ENCODE peak calls at places on chromosomes 3 and 15, in six cellular contexts. T is H9, P is H1, O is IMR-90, K is trophoblast cell, A is mesenchymal stem cell. J is an unnamed sample.

GRCh38 chr3:32109256-32109655 is 2.8 kb downstream of the GPD1L start:
- DNase-seq in T (no peak), P (no peak), O (peak), K (peak), A (peak), J (no peak)

GRCh38 chr3:133998691-133999241 is 31.0 kb downstream of the SLCO2A1 start:
- DNase-seq in T (no peak), P (no peak), O (no peak), K (no peak), A (no peak), J (no peak)

GRCh38 chr3:30141178-30141581 is 465.2 kb upstream of the TGFBR2 start:
- DNase-seq in T (no peak), P (no peak), O (no peak), K (no peak), A (no peak), J (no peak)

GRCh38 chr3:23928525-23928924 is 11.6 kb downstream of the RPL15 start:
- DNase-seq in T (no peak), P (no peak), O (no peak), K (peak), A (no peak), J (no peak)

GRCh38 chr15:69403611-69404010 is 10.5 kb upstream of the KIF23 start:
- DNase-seq in T (no peak), P (no peak), O (peak), K (peak), A (peak), J (no peak)

GRCh38 chr3:11784962-11785361 is 61.7 kb downstream of the TAMM41 start:
- DNase-seq in T (peak), P (no peak), O (no peak), K (peak), A (peak), J (no peak)

GRCh38 chr15:94004697-94005096 is 226.7 kb upstream of the MCTP2 start:
- DNase-seq in T (no peak), P (no peak), O (no peak), K (peak), A (no peak), J (no peak)

GRCh38 chr3:24318668-24319287 is 175.9 kb downstream of the THRB start:
- DNase-seq in T (no peak), P (no peak), O (peak), K (peak), A (no peak), J (no peak)

GRCh38 chr15:101808201-101808600 is 3.8 kb upstream of the OR4F15 start:
- DNase-seq in T (no peak), P (no peak), O (peak), K (no peak), A (peak), J (no peak)

GRCh38 chr3:152438706-152439105 is 170.0 kb downstream of the MBNL1 start:
- DNase-seq in T (no peak), P (no peak), O (no peak), K (no peak), A (no peak), J (no peak)

GRCh38 chr3:42263354-42264346 is 2.3 kb downstream of the CCK start:
- DNase-seq in T (peak), P (peak), O (no peak), K (peak), A (no peak), J (peak)

GRCh38 chr3:159829056-159829995 is 159.3 kb upstream of the IL12A start:
- DNase-seq in T (no peak), P (no peak), O (peak), K (no peak), A (peak), J (no peak)

GRCh38 chr3:10551821-10552630 is 46.6 kb upstream of the ATP2B2 start:
- DNase-seq in T (peak), P (peak), O (peak), K (peak), A (no peak), J (no peak)

GRCh38 chr3:129665024-129665768 is 58.7 kb upstream of the PLXND1 start:
- DNase-seq in T (no peak), P (no peak), O (peak), K (peak), A (peak), J (no peak)

GRCh38 chr3:8872291-8872690 is 91.0 kb downstream of the RAD18 start:
- DNase-seq in T (no peak), P (no peak), O (no peak), K (no peak), A (no peak), J (no peak)

GRCh38 chr15:62601779-62602540 is 436.9 kb upstream of the C2CD4B start:
- DNase-seq in T (no peak), P (no peak), O (peak), K (peak), A (peak), J (no peak)

GRCh38 chr3:11944052-11944673 is 60.0 kb upstream of the SYN2 start:
- DNase-seq in T (peak), P (peak), O (peak), K (peak), A (no peak), J (no peak)

GRCh38 chr15:79994651-79995050 is 23.7 kb upstream of the BCL2A1 start:
- DNase-seq in T (no peak), P (no peak), O (peak), K (peak), A (peak), J (no peak)

GRCh38 chr15:42375252-42375651 is 16.0 kb downstream of the CAPN3 start:
- DNase-seq in T (no peak), P (no peak), O (no peak), K (no peak), A (no peak), J (no peak)
- H3K14ac ChIP-seq in T (no peak), P (no peak), O (no peak), K (no peak), A (no peak), J (no peak)

GRCh38 chr3:126851934-126852333 is 131.0 kb upstream of the PLXNA1 start:
- DNase-seq in T (no peak), P (peak), O (no peak), K (no peak), A (no peak), J (no peak)

GRCh38 chr3:126848991-126849390 is 133.9 kb upstream of the PLXNA1 start:
- DNase-seq in T (peak), P (peak), O (no peak), K (no peak), A (no peak), J (no peak)

GRCh38 chr3:126851382-126851781 is 131.5 kb upstream of the PLXNA1 start:
- DNase-seq in T (peak), P (no peak), O (no peak), K (no peak), A (no peak), J (no peak)

GRCh38 chr3:126849768-126850167 is 133.1 kb upstream of the PLXNA1 start:
- DNase-seq in T (peak), P (peak), O (no peak), K (no peak), A (no peak), J (no peak)

GRCh38 chr3:126850370-126851085 is 132.4 kb upstream of the PLXNA1 start:
- DNase-seq in T (peak), P (peak), O (peak), K (peak), A (peak), J (peak)
- H3K4ac ChIP-seq in T (no peak), P (peak), O (peak), K (no peak), A (peak), J (peak)

GRCh38 chr3:124701687-124702086 is 28.6 kb upstream of the UMPS start:
- DNase-seq in T (no peak), P (no peak), O (peak), K (no peak), A (peak), J (no peak)

GRCh38 chr3:124702950-124703349 is 27.3 kb upstream of the UMPS start:
- DNase-seq in T (no peak), P (no peak), O (no peak), K (no peak), A (no peak), J (no peak)

GRCh38 chr3:124705552-124705951 is 24.7 kb upstream of the UMPS start:
- DNase-seq in T (no peak), P (no peak), O (no peak), K (no peak), A (no peak), J (no peak)

GRCh38 chr3:124707667-124708066 is 22.6 kb upstream of the UMPS start:
- DNase-seq in T (peak), P (no peak), O (peak), K (peak), A (peak), J (no peak)
- H3K14ac ChIP-seq in T (no peak), P (no peak), O (no peak), K (peak), A (no peak), J (no peak)

GRCh38 chr3:46561511-46561910 is 4.6 kb downstream of the LRRC2 start:
- DNase-seq in T (no peak), P (peak), O (no peak), K (no peak), A (no peak), J (no peak)

GRCh38 chr3:46559030-46559704 is 6.9 kb downstream of the LRRC2 start:
- DNase-seq in T (no peak), P (peak), O (peak), K (no peak), A (no peak), J (no peak)

GRCh38 chr3:46557814-46558183 is 8.3 kb downstream of the LRRC2 start:
- DNase-seq in T (no peak), P (no peak), O (no peak), K (no peak), A (no peak), J (no peak)

GRCh38 chr3:46561951-46562350 is 4.2 kb downstream of the LRRC2 start:
- DNase-seq in T (no peak), P (no peak), O (peak), K (no peak), A (no peak), J (no peak)

DNA sequence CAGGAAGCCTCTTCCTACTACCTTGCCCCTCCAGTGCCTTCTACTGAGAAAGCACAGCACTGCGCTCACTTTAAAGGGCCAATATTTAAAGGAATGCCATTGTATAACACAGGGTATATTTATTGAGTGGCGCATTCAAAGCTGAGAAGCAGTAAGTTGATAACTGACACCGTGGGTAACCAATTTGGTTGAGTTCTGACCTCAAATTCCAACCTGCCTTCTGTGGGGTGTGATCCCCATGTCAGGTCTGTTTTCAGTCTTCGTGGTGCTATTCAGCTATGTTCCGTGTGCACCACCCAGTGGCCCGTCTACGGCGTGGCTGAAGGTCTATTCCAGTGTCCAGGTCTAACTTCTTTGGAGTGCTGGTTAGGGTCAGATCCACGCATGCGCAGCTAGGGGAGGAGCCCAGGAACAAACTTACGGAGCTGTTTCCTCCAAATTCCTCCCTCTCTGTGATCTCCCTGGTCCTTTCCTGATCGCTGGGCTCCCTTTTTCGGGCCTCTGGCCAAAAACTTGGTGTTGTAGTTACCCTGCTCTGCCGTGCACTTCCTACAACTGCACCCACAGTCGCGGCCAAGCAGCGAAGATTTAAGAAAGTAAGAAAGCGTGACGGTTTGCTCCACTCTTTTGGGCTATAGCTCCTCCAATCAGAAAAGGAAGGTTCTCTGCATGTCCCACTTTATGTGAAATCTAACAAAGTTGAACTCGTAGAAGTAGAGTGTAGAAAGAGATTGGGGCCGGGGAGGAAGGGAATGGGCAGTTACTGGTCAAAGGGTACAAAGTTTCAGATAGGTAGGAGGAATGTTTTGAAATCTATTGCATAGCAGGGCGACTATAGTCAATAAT is 7.7 kb downstream of the LRRC2 start:
- DNase-seq in T (peak), P (peak), O (peak), K (peak), A (peak), J (no peak)
- H3K4ac ChIP-seq in T (no peak), P (no peak), O (peak), K (no peak), A (no peak), J (no peak)

DNA sequence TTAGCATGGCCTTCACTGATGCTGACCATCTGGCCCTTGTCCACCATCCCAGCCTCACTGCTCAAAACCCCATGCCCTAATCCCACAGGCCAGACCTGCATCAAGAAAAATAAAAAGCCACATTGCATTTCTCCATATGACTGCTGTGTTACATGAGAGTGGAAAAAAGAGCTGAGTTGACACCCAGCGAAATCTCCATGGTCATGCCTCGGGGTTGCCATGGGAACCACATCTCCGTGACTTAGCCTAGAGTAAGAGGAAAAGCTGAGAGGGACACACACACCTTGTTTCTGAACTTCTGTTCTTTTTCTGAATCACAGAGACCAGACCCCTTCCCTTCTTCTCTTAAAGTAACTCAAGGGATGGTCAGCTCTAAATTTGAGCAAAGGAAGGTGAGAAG is 116.2 kb upstream of the HES1 start:
- DNase-seq in T (no peak), P (no peak), O (no peak), K (no peak), A (no peak), J (no peak)
- H3K14ac ChIP-seq in T (no peak), P (no peak), O (no peak), K (no peak), A (no peak), J (no peak)

DNA sequence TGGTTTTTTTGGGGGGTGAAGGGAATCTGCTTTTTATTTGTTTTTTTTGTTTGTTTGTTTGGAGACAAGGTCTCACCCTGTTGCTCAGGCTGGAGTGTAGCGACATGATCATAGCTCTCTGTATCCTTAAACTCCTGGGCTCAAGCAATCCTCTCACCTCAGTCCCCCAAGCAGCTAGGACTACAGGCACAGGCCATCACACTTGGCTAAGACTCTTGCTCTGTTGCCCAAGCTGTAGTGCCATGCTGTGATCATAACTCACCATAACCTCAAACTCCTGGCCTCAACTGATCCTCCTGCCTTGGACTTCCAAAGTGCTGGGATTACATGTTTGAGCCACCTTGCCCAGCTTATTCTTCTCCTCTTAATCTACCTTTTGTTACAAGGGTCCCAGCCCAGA is 31.8 kb downstream of the GPR176 start:
- DNase-seq in T (no peak), P (no peak), O (no peak), K (no peak), A (peak), J (no peak)
- H3K4ac ChIP-seq in T (peak), P (no peak), O (peak), K (no peak), A (no peak), J (no peak)

GRCh38 chr3:61624300-61624699 is 62.9 kb downstream of the PTPRG start:
- DNase-seq in T (no peak), P (no peak), O (no peak), K (no peak), A (no peak), J (no peak)
- H3K14ac ChIP-seq in T (no peak), P (no peak), O (no peak), K (no peak), A (no peak), J (no peak)

DNA sequence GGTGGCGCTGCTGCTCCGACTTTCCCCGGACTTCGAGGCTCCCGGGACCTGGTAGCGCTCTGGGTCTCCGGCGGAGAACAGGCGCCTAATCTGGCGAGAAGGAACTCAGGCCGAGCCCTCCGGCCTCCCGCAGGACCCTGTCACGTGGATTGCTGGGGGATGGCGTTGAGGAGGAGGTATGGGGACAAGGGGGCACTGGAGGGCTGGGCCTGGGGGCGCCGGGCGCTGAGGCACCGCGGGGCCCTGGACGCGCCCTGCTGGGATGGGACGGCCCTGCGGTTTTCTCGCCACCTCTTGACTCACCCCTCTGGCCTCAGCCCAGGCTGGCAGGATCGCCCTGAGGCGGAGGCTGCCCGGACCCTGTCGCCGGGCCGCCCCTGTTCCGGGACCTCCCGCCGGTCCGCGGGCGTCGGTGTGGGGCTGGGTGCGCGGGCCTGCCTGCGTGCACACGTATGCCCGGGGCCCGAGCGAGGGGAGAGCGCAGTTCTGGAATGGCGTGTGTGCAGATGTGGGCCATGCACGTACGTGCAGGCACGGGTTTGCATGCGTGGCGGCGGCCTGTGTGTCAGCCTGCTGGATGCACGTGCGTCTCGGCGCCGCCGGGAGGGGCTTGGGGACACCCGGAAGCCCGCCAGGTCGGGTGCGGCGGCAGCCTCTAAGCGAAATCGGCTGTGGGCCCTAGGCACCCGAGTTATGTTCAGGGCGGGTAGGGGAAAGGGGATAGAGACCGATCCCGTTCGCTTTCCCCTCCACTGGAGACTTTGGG is 752 bp downstream of the C15orf39 start:
- DNase-seq in T (peak), P (no peak), O (peak), K (peak), A (peak), J (peak)
- H3K4ac ChIP-seq in T (no peak), P (no peak), O (peak), K (peak), A (peak), J (no peak)

GRCh38 chr3:120436523-120437050 is 14.2 kb downstream of the FSTL1 start:
- DNase-seq in T (no peak), P (no peak), O (no peak), K (peak), A (no peak), J (no peak)
- H3K14ac ChIP-seq in T (no peak), P (no peak), O (peak), K (no peak), A (no peak), J (no peak)